ENCODE peak calls at places on chromosomes 13 and 19, in seven cellular contexts. L is lower leg skin; E is fibroblast of pulmonary artery; T is uterus; C is astrocyte of the spinal cord; I is CD4-positive, alpha-beta memory T cell; S is neuronal stem cell. V is an unnamed sample.

GRCh38 chr13:44050450-44051063 is 170.9 kb downstream of the LACC1 start:
- DNase-seq in I (peak), E (peak), C (peak), T (no peak), L (no peak), S (no peak), V (no peak)

GRCh38 chr19:6725513-6726231 is 5.2 kb upstream of the C3 start:
- DNase-seq in L (no peak), T (no peak), E (no peak), S (no peak), I (no peak), C (no peak), V (no peak)

GRCh38 chr13:31069808-31070544 is 91.7 kb downstream of the HSPH1 start:
- DNase-seq in E (no peak), L (no peak), S (no peak), T (no peak), C (no peak), I (no peak), V (no peak)

GRCh38 chr13:106381083-106381482 is 154.4 kb downstream of the EFNB2 start:
- DNase-seq in T (no peak), E (peak), S (no peak), I (no peak), L (no peak), C (peak), V (no peak)

GRCh38 chr19:4390017-4390861 is 10.1 kb downstream of the SH3GL1 start:
- DNase-seq in T (no peak), C (peak), L (no peak), E (peak), S (no peak), I (no peak), V (peak)

GRCh38 chr19:2345794-2346663 is 14.0 kb upstream of the TMPRSS9 start:
- DNase-seq in T (no peak), E (peak), I (no peak), C (no peak), L (no peak), S (no peak), V (peak)

GRCh38 chr13:110509971-110510786 is 51.3 kb downstream of the RAB20 start:
- DNase-seq in T (no peak), C (no peak), L (no peak), E (no peak), I (no peak), S (no peak), V (peak)

GRCh38 chr13:69579351-69579750 is 528.3 kb upstream of the ATXN8OS start:
- DNase-seq in S (no peak), I (no peak), E (no peak), T (no peak), L (no peak), C (peak), V (no peak)

GRCh38 chr13:113466321-113466836 is 13.1 kb upstream of the ADPRHL1 start:
- DNase-seq in E (no peak), T (no peak), I (no peak), L (no peak), C (no peak), S (no peak), V (no peak)

GRCh38 chr19:3034845-3035541 is 5.9 kb upstream of the TLE2 start:
- DNase-seq in I (peak), T (peak), L (no peak), E (peak), C (peak), S (no peak), V (peak)

GRCh38 chr13:99724633-99725517 is 223.6 kb downstream of the TM9SF2 start:
- DNase-seq in E (no peak), I (no peak), S (no peak), T (no peak), L (no peak), C (no peak), V (no peak)

GRCh38 chr13:46561691-46562090 is 8.7 kb downstream of the LRCH1 start:
- DNase-seq in S (no peak), L (no peak), T (no peak), I (no peak), C (no peak), E (no peak), V (no peak)

GRCh38 chr13:21060827-21061076 is 634 bp downstream of the LATS2 start:
- DNase-seq in S (no peak), I (no peak), L (no peak), T (peak), E (no peak), C (no peak), V (no peak)

GRCh38 chr19:53960187-53960586 is 2.5 kb upstream of the CACNG8 start:
- DNase-seq in L (no peak), T (no peak), C (no peak), S (no peak), I (no peak), E (no peak), V (no peak)

GRCh38 chr19:13040916-13041292 is 45.6 kb downstream of the NFIX start:
- DNase-seq in I (no peak), T (no peak), E (no peak), S (no peak), L (no peak), C (no peak), V (no peak)

GRCh38 chr13:91792054-91792453 is 393.6 kb downstream of the GPC5 start:
- DNase-seq in C (no peak), E (no peak), L (no peak), S (no peak), T (no peak), I (no peak), V (no peak)

GRCh38 chr13:59144700-59145099 is 1019.0 kb downstream of the DIAPH3 start:
- DNase-seq in L (no peak), T (no peak), C (no peak), S (no peak), E (peak), I (no peak), V (no peak)

GRCh38 chr19:55406869-55407624 is 541 bp downstream of the UBE2S start:
- DNase-seq in T (peak), E (peak), I (no peak), L (no peak), C (peak), S (no peak), V (no peak)

GRCh38 chr19:48966541-48967345 is 1.6 kb downstream of the FTL start:
- DNase-seq in I (no peak), C (no peak), L (no peak), S (no peak), E (peak), T (no peak), V (no peak)

GRCh38 chr19:54551950-54552912 is 21.4 kb upstream of the LILRA2 start:
- DNase-seq in S (no peak), T (no peak), E (no peak), C (no peak), L (no peak), I (no peak), V (no peak)

GRCh38 chr13:51832471-51833152 is 12.4 kb downstream of the TMEM272 start:
- DNase-seq in E (peak), C (no peak), I (peak), T (no peak), S (no peak), L (no peak), V (no peak)

GRCh38 chr19:44757057-44757734 is 8.7 kb downstream of the BCL3 start:
- DNase-seq in C (peak), L (no peak), E (peak), S (no peak), I (no peak), T (peak), V (peak)
- H3K4me3 ChIP-seq in C (peak), L (no peak), E (peak), S (peak), I (no peak), T (peak), V (peak)

DNA sequence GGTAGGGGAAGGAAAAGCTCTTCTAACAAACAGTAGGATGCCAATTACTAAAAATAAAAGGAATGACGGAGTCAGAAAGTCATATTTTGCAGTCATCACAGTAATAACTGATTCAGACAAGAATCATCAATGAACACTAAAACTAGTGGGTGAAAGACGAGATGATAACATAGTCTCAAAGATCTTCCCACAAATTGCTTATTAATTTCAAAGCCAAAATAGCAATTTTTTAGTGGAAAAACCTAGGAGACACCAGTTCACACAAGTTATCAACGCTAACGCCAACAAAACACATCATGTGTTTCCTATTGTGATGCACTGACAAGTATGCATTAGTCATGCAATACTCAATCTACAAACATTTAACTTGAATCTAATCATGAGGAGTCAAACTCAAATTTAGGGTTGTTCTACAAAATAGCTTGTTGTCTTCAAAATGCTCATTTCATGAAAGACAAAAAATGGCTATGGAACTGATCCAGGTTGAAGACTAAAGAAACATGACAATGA is 18.6 kb downstream of the ZNF233 start:
- DNase-seq in C (no peak), S (no peak), I (no peak), L (no peak), T (no peak), E (peak), V (no peak)
- H3K4me3 ChIP-seq in C (no peak), S (no peak), I (no peak), L (no peak), T (no peak), E (no peak), V (no peak)

GRCh38 chr13:24529478-24529877 is 16.9 kb upstream of the PARP4 start:
- DNase-seq in C (no peak), E (no peak), L (no peak), T (no peak), S (no peak), I (no peak), V (no peak)

DNA sequence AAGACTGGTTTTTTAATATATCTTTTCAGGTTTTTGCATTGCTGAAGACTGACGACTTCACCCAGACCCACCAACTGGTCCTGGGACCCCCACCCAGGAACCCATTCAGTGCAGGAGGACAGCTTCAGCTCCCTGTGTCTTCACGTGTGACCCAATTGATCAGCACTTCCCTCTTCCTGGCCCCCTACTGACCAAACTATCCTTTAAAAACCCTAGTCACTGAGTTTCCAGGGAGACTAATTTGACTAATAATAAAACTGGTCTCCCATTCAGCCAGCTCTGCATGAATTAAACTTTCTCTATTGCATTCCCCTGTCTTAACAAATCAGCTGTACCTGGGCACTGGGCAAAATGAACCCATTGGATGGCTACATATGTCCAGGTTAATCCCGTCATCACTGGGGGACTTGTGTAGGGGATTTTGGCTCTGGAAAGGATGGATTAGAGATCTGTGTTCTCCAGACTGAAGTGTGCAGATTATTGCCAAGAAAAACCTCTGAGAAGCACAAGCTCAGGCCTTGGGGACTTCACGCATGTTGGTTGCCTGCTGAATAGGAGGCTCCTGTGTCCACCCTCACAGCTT is 16.3 kb upstream of the PARP4 start:
- DNase-seq in I (no peak), E (no peak), L (no peak), C (no peak), T (no peak), S (no peak), V (no peak)
- H3K4me3 ChIP-seq in I (no peak), E (no peak), L (no peak), C (no peak), T (no peak), S (no peak), V (no peak)

GRCh38 chr19:40600086-40600917 is 867 bp upstream of the LTBP4 start:
- DNase-seq in C (no peak), S (no peak), I (no peak), L (no peak), T (peak), E (no peak), V (peak)
- H3K4me3 ChIP-seq in C (no peak), S (no peak), I (no peak), L (no peak), T (peak), E (no peak), V (peak)

GRCh38 chr19:18023596-18024212 is 15.7 kb downstream of the ARRDC2 start:
- DNase-seq in I (peak), L (peak), C (peak), E (peak), S (no peak), T (peak), V (peak)
- H3K4me3 ChIP-seq in I (no peak), L (no peak), C (no peak), E (no peak), S (no peak), T (no peak), V (no peak)

GRCh38 chr19:345320-345879 is 804 bp upstream of the MIER2 start:
- DNase-seq in L (no peak), I (no peak), T (no peak), E (no peak), C (no peak), S (no peak), V (no peak)
- H3K4me3 ChIP-seq in L (peak), I (peak), T (no peak), E (no peak), C (no peak), S (no peak), V (no peak)

GRCh38 chr19:35329323-35329722 is 336 bp downstream of the CD22 start:
- DNase-seq in E (no peak), S (no peak), C (no peak), L (no peak), I (no peak), T (no peak), V (no peak)
- H3K4me3 ChIP-seq in E (no peak), S (no peak), C (no peak), L (no peak), I (no peak), T (no peak), V (no peak)

DNA sequence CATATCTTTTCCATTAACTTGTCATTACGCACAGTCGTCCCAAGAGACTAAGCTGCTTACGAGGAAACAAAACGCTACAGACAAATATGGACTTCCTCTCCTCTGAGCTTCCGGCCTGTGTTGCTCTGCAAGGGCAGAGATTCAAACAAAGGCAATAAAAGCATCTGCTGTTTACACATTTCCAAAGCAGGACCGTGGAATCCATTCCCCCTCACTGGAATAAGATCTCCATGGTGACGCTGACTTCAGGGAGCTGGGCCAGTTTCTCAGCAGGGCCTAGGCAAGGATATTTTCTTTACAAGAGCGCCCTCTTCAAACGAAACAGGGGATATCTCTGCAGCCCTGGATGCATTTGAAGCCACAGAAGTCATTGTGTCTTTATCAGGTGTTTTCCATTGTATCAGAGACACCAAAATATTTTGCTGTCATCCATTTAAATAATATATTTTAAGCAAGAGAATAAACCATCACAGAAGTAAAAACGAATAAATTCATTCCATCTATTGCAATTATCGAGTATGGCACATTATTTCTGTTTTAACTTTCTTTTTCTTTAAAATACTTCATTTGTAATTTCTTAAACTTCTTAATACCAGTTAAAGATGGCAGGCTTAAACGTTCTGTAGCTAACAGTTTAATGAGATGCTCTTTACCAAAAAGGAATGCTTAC is 177.5 kb downstream of the DCLK1 start:
- DNase-seq in E (peak), C (peak), L (peak), T (peak), I (no peak), S (peak), V (peak)
- H3K4me3 ChIP-seq in E (peak), C (peak), L (no peak), T (no peak), I (no peak), S (no peak), V (no peak)

DNA sequence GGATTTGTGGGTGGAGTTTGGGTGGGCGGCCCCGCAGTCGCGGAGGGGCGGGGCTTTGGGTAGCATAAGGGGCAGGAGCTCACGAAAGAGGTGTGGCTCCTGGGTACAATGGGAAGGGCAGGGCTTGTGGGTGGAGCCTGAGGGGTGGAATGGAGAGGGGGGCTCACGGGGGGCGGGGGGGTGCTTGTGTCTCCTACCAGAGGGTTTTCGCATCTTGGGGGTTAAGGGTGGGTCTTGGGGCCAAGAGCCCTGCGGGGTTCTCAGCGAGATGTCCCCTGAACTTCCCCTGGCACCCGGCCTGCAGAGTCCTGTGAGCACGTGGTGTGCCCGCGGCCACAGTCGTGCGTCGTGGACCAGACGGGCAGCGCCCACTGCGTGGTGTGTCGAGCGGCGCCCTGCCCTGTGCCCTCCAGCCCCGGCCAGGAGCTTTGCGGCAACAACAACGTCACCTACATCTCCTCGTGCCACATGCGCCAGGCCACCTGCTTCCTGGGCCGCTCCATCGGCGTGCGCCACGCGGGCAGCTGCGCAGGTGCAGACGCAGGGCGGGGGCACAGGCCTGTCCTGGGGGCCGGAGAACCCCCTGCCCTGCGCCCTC is 4.9 kb downstream of the FSTL3 start:
- DNase-seq in I (peak), S (no peak), T (no peak), E (no peak), L (no peak), C (no peak), V (no peak)
- H3K4me3 ChIP-seq in I (peak), S (peak), T (peak), E (peak), L (no peak), C (no peak), V (peak)

DNA sequence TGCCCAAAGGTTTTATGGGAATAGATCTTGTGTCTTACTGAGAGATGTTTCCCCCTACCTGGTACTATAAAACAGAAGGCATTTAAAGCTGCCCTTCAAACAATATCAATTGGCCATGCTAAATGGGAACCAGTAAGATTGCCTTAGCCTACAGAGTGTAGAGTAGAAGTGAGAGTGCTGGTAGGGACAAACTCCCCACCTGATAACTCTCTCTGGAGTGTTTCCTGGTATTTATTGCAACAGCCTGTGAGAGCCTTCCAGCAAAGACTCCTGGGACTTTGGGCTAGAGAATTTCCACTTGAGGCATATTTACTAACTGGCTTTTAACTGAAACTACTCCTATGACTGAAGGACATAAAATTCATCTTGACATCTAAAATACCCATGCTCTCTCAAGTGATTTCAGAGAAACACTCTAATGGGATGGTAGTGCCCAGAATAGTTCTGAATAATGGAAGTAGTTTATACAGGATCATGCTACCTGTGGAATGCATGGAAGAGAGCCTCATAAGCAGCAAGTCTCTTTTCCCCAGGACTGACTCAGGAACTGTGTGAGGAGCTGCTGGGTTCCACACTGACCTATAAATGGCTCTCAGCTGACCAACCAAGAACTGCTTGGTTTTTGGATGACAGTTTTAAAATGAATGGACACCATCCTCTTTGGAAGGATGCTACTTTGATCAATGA is 132.7 kb upstream of the SLITRK5 start:
- DNase-seq in I (no peak), L (no peak), T (no peak), C (no peak), E (no peak), S (no peak), V (no peak)
- H3K4me3 ChIP-seq in I (no peak), L (no peak), T (no peak), C (no peak), E (no peak), S (no peak), V (no peak)

V was measured in ovary.